ENCODE peak calls at places on chromosome 14, in six cellular contexts. Y, E, I, W, A and X are unnamed samples.

GRCh38 chr14:56217380-56218045 is 99.3 kb downstream of the PELI2 start:
- DNase-seq in Y (no peak), E (no peak), I (no peak), W (no peak), A (no peak), X (no peak)

GRCh38 chr14:91980157-91980556 is 32.7 kb upstream of the FBLN5 start:
- DNase-seq in Y (no peak), E (no peak), I (no peak), W (no peak), A (no peak), X (no peak)

GRCh38 chr14:90986510-90986909 is 73.9 kb downstream of the RPS6KA5 start:
- DNase-seq in Y (no peak), E (peak; percentile 34), I (no peak), W (no peak), A (no peak), X (no peak)

GRCh38 chr14:88983755-88984154 is 159.3 kb downstream of the TTC8 start:
- DNase-seq in Y (no peak), E (no peak), I (no peak), W (no peak), A (no peak), X (no peak)

GRCh38 chr14:42123526-42123925 is 516.9 kb downstream of the LRFN5 start:
- DNase-seq in Y (no peak), E (no peak), I (no peak), W (no peak), A (no peak), X (no peak)

GRCh38 chr14:103707329-103708263 is 7.7 kb downstream of the XRCC3 start:
- DNase-seq in Y (no peak), E (no peak), I (no peak), W (no peak), A (no peak), X (no peak)

GRCh38 chr14:29759521-29760340 is 167.9 kb downstream of the PRKD1 start:
- DNase-seq in Y (no peak), E (no peak), I (no peak), W (no peak), A (no peak), X (no peak)

GRCh38 chr14:70779667-70780066 is 29.6 kb downstream of the MAP3K9 start:
- DNase-seq in Y (peak; percentile 66), E (no peak), I (no peak), W (no peak), A (no peak), X (no peak)

GRCh38 chr14:40003773-40004172 is 571.5 kb upstream of the FBXO33 start:
- DNase-seq in Y (no peak), E (no peak), I (no peak), W (no peak), A (no peak), X (no peak)

GRCh38 chr14:54683882-54684794 is 117.2 kb downstream of the SAMD4A start:
- DNase-seq in Y (peak; percentile 48), E (peak; percentile 79), I (peak; percentile 72), W (no peak), A (peak; percentile 36), X (no peak)

GRCh38 chr14:77190977-77191376 is 9.4 kb downstream of the TMEM63C start:
- DNase-seq in Y (no peak), E (no peak), I (no peak), W (no peak), A (no peak), X (no peak)

GRCh38 chr14:79103764-79104163 is 933.6 kb downstream of the NRXN3 start:
- DNase-seq in Y (no peak), E (no peak), I (no peak), W (no peak), A (no peak), X (no peak)

GRCh38 chr14:92353447-92353846 is 30.5 kb downstream of the SLC24A4 start:
- DNase-seq in Y (no peak), E (no peak), I (no peak), W (no peak), A (no peak), X (no peak)

GRCh38 chr14:94081386-94081820 is 293 bp downstream of the IFI27L1 start:
- DNase-seq in Y (no peak), E (no peak), I (no peak), W (no peak), A (peak; percentile 11), X (no peak)

GRCh38 chr14:104820669-104821228 is 19.8 kb downstream of the ZBTB42 start:
- DNase-seq in Y (peak; percentile 70), E (peak; percentile 85), I (no peak), W (peak; percentile 81), A (peak; percentile 69), X (no peak)

GRCh38 chr14:91310620-91311283 is 66.2 kb upstream of the GPR68 start:
- DNase-seq in Y (no peak), E (no peak), I (no peak), W (no peak), A (no peak), X (no peak)

DNA sequence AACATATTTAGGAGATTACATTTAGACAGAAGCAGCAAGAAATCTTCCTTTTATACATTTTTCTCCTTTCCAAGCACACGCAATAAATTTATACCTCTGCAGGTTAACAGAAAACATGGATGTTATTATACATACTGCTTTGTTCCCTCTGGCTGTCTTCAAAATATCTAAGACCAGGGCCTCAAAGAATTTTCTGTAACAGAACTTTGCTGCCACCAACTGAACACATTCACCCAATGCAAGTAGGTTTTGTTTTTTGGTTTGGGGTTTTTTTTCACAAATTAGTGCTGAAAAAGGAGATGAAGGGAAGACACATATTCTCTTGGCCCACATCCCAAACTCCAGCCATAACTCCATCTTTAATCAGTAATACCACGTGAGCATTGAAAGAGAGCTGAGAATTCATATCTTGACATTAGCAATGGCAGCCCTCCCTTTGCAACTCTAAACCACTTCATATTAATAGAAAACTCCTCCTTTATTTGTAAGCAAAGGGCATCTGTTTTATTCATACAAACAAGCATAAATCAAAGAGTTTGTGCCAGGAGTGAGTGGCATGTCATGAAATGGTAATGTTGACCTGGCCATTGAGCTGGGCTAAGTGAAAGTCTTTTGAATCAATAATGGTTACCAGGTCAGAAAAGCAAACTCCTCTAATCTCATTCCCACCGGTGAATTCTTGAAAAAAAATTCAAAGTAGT is 150.8 kb upstream of the FSCB start:
- DNase-seq in Y (no peak), E (no peak), I (no peak), W (no peak), A (no peak), X (peak; percentile 8)
- TF ChIP-seq CTCF in Y (peak; percentile 26), E (peak; percentile 68), I (no peak), W (no peak), A (no peak), X (peak; percentile 67)

DNA sequence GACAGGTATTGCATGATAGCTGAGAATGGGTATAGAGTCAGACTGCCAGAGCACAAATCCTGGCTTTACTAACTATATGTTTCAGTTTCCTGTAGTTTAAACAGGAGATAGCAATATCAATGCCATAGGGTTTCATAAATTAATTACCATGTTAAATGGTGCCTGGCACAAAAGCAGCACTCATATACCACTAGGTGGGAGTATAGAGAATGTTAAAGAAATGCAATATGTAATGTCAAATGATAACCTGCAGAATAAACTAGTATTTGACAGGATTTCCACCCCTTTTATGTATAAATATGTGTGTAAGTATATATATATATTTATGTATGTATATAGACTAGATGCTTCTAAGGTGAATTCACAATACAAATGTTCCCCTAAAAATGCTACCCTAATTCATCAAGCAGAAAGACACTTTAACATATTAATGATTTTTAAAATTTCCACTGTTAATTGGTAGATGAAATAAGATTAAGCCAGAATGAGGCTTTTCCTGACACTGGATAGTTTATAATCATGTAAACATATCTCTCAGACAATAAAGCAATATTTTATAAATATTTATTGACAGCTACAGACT is 8.6 kb downstream of the WDR89 start:
- DNase-seq in Y (no peak), E (no peak), I (no peak), W (no peak), A (no peak), X (no peak)
- TF ChIP-seq CTCF in Y (peak; percentile 34), E (peak; percentile 62), I (no peak), W (peak; percentile 24), A (peak; percentile 50), X (peak; percentile 70)

GRCh38 chr14:69151458-69152180 is 1.3 kb downstream of the DCAF5 start:
- DNase-seq in Y (peak; percentile 78), E (peak; percentile 92), I (peak; percentile 41), W (peak; percentile 81), A (peak; percentile 78), X (no peak)
- TF ChIP-seq CTCF in Y (peak; percentile 41), E (peak; percentile 77), I (no peak), W (peak; percentile 67), A (peak; percentile 24), X (peak; percentile 29)

GRCh38 chr14:87617079-87617478 is 375.9 kb downstream of the GALC start:
- DNase-seq in Y (no peak), E (no peak), I (no peak), W (no peak), A (no peak), X (peak; percentile 19)
- TF ChIP-seq CTCF in Y (no peak), E (no peak), I (no peak), W (no peak), A (no peak), X (no peak)

DNA sequence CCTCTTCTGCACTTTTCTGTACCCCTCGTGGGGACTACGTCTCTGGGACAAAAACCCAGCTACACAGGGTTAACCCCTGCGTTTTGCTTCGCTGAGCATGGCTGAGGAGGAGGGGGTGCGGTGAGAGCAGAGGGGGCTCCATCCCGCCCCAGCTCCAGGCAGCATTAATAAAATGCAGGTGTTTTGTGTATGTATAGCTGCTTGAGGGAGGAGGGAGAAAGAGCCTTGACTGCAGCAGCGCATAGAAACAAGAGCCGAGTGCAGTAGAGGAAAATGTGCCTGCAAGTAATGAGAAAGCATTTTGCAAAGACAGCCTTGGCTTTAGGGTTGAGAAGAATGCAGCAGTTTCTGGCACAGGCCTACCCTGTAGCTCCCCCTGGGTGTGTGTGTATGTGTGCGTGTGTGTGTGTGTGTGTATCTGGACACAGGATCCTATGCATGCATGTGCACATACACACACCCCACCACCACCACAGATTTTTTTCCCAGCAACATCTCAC is 103.9 kb downstream of the ZFP36L1 start:
- DNase-seq in Y (no peak), E (no peak), I (no peak), W (no peak), A (no peak), X (no peak)
- TF ChIP-seq CTCF in Y (no peak), E (no peak), I (no peak), W (no peak), A (no peak), X (no peak)

GRCh38 chr14:100484531-100485267 is 102.5 kb downstream of the BEGAIN start:
- DNase-seq in Y (no peak), E (no peak), I (no peak), W (no peak), A (no peak), X (no peak)

GRCh38 chr14:100488057-100488456 is 99.2 kb downstream of the BEGAIN start:
- DNase-seq in Y (no peak), E (no peak), I (no peak), W (no peak), A (no peak), X (no peak)

GRCh38 chr14:100490252-100490651 is 97.0 kb downstream of the BEGAIN start:
- DNase-seq in Y (no peak), E (no peak), I (no peak), W (no peak), A (no peak), X (no peak)

GRCh38 chr14:100487304-100487703 is 99.9 kb downstream of the BEGAIN start:
- DNase-seq in Y (no peak), E (no peak), I (no peak), W (no peak), A (no peak), X (no peak)

GRCh38 chr14:100486025-100486828 is 101.0 kb downstream of the BEGAIN start:
- DNase-seq in Y (peak; percentile 71), E (peak; percentile 89), I (no peak), W (peak; percentile 60), A (peak; percentile 67), X (peak; percentile 11)
- TF ChIP-seq CTCF in Y (no peak), E (no peak), I (no peak), W (no peak), A (no peak), X (no peak)